ENCODE peak calls at places on chromosome 9, in seven cellular contexts. One of them, this sample, is unnamed.

GRCh38 chr9:96245399-96245798 is 56.6 kb downstream of the HSD17B3 start:
- DNase-seq in HEK293T: peak
- DNase-seq in aorta: no peak
- DNase-seq in activated gamma-delta T cell treated with Interleukin-2 at 50 U/mL for 16 hours: no peak
- DNase-seq in ACHN: no peak
- DNase-seq in NCI-H2171: no peak
- DNase-seq in Right ventricle myocardium superior: no peak
- DNase-seq in this sample: no peak

GRCh38 chr9:129962376-129962765 is 80.6 kb downstream of the FNBP1 start:
- DNase-seq in Right ventricle myocardium superior: no peak
- DNase-seq in NCI-H2171: no peak
- DNase-seq in aorta: no peak
- DNase-seq in activated gamma-delta T cell treated with Interleukin-2 at 50 U/mL for 16 hours: no peak
- DNase-seq in HEK293T: no peak
- DNase-seq in ACHN: no peak
- DNase-seq in this sample: no peak

GRCh38 chr9:132755096-132755495 is 84.8 kb downstream of the GTF3C4 start:
- DNase-seq in NCI-H2171: no peak
- DNase-seq in Right ventricle myocardium superior: no peak
- DNase-seq in HEK293T: no peak
- DNase-seq in activated gamma-delta T cell treated with Interleukin-2 at 50 U/mL for 16 hours: no peak
- DNase-seq in ACHN: no peak
- DNase-seq in aorta: no peak
- DNase-seq in this sample: no peak

GRCh38 chr9:112655633-112656032 is 62.3 kb downstream of the INIP start:
- DNase-seq in Right ventricle myocardium superior: no peak
- DNase-seq in HEK293T: no peak
- DNase-seq in ACHN: no peak
- DNase-seq in activated gamma-delta T cell treated with Interleukin-2 at 50 U/mL for 16 hours: no peak
- DNase-seq in aorta: no peak
- DNase-seq in NCI-H2171: no peak
- DNase-seq in this sample: no peak

GRCh38 chr9:131545003-131545785 is at the start of gene PRRT1B:
- DNase-seq in aorta: peak
- DNase-seq in HEK293T: no peak
- DNase-seq in Right ventricle myocardium superior: no peak
- DNase-seq in activated gamma-delta T cell treated with Interleukin-2 at 50 U/mL for 16 hours: no peak
- DNase-seq in ACHN: peak
- DNase-seq in NCI-H2171: no peak
- DNase-seq in this sample: peak

GRCh38 chr9:91138760-91139159 is 223.0 kb downstream of the AUH start:
- DNase-seq in Right ventricle myocardium superior: no peak
- DNase-seq in ACHN: no peak
- DNase-seq in aorta: no peak
- DNase-seq in HEK293T: no peak
- DNase-seq in NCI-H2171: no peak
- DNase-seq in activated gamma-delta T cell treated with Interleukin-2 at 50 U/mL for 16 hours: no peak
- DNase-seq in this sample: no peak

GRCh38 chr9:133119039-133119438 is 2.0 kb downstream of the RALGDS start:
- DNase-seq in activated gamma-delta T cell treated with Interleukin-2 at 50 U/mL for 16 hours: no peak
- DNase-seq in ACHN: no peak
- DNase-seq in NCI-H2171: no peak
- DNase-seq in HEK293T: no peak
- DNase-seq in aorta: no peak
- DNase-seq in Right ventricle myocardium superior: peak
- DNase-seq in this sample: no peak

GRCh38 chr9:118669986-118670385 is 699.2 kb downstream of the BRINP1 start:
- DNase-seq in ACHN: no peak
- DNase-seq in aorta: no peak
- DNase-seq in activated gamma-delta T cell treated with Interleukin-2 at 50 U/mL for 16 hours: no peak
- DNase-seq in HEK293T: no peak
- DNase-seq in Right ventricle myocardium superior: no peak
- DNase-seq in NCI-H2171: no peak
- DNase-seq in this sample: no peak

GRCh38 chr9:89502038-89502601 is 4.2 kb upstream of the SEMA4D start:
- DNase-seq in activated gamma-delta T cell treated with Interleukin-2 at 50 U/mL for 16 hours: peak
- DNase-seq in NCI-H2171: no peak
- DNase-seq in HEK293T: no peak
- DNase-seq in Right ventricle myocardium superior: no peak
- DNase-seq in aorta: no peak
- DNase-seq in ACHN: no peak
- DNase-seq in this sample: no peak

GRCh38 chr9:19748278-19749126 is 40.3 kb downstream of the SLC24A2 start:
- DNase-seq in aorta: no peak
- DNase-seq in HEK293T: no peak
- DNase-seq in activated gamma-delta T cell treated with Interleukin-2 at 50 U/mL for 16 hours: no peak
- DNase-seq in Right ventricle myocardium superior: no peak
- DNase-seq in NCI-H2171: no peak
- DNase-seq in ACHN: peak
- DNase-seq in this sample: no peak